ENCODE peak calls at places on chromosomes 16 and 17, in four cellular contexts. D is left ventricle myocardium inferior, A is tibial artery, E is heart left ventricle. Q is an unnamed sample.

GRCh38 chr16:16162591-16162990 is 60.7 kb downstream of the ABCC6 start:
- DNase-seq in D (no peak), A (no peak), E (peak; percentile 16), Q (no peak)

GRCh38 chr17:76556759-76557367 is 17.0 kb downstream of the PRCD start:
- DNase-seq in D (no peak), A (peak; percentile 75), E (no peak), Q (no peak)

GRCh38 chr17:57166803-57167202 is 81.8 kb downstream of the AKAP1 start:
- DNase-seq in D (no peak), A (no peak), E (no peak), Q (no peak)

GRCh38 chr17:29642171-29642611 is 19.5 kb upstream of the CORO6 start:
- DNase-seq in D (no peak), A (no peak), E (no peak), Q (no peak)

GRCh38 chr17:33272438-33272837 is 20.7 kb downstream of the ASIC2 start:
- DNase-seq in D (no peak), A (no peak), E (no peak), Q (no peak)

GRCh38 chr16:2160915-2161551 is 5.5 kb downstream of the TRAF7 start:
- DNase-seq in D (peak; percentile 58), A (no peak), E (no peak), Q (no peak)

GRCh38 chr17:83196088-83196765 is 116.8 kb downstream of the METRNL start:
- DNase-seq in D (peak; percentile 17), A (peak; percentile 83), E (peak; percentile 56), Q (no peak)

GRCh38 chr17:45228985-45229517 is 7.4 kb downstream of the FMNL1 start:
- DNase-seq in D (peak; percentile 89), A (peak; percentile 87), E (peak; percentile 94), Q (no peak)

GRCh38 chr16:87487361-87487924 is 5.4 kb downstream of the ZCCHC14 start:
- DNase-seq in D (peak; percentile 39), A (peak; percentile 72), E (no peak), Q (peak; percentile 71)

GRCh38 chr16:11497851-11498289 is 88.8 kb downstream of the LITAF start:
- DNase-seq in D (no peak), A (peak; percentile 83), E (no peak), Q (no peak)

GRCh38 chr17:7308625-7309433 is 1.4 kb downstream of the EIF5A start:
- DNase-seq in D (peak; percentile 63), A (peak; percentile 87), E (no peak), Q (no peak)

GRCh38 chr17:38608648-38609047 is 2.9 kb upstream of the SRCIN1 start:
- DNase-seq in D (no peak), A (no peak), E (peak; percentile 27), Q (no peak)

GRCh38 chr17:16415031-16415924 is at the start of gene TRPV2:
- DNase-seq in D (peak; percentile 56), A (no peak), E (peak; percentile 82), Q (no peak)

GRCh38 chr17:14717849-14718248 is 417.0 kb downstream of the HS3ST3B1 start:
- DNase-seq in D (no peak), A (no peak), E (no peak), Q (no peak)

GRCh38 chr16:72921620-72922019 is 126.3 kb downstream of the ZFHX3 start:
- DNase-seq in D (no peak), A (peak; percentile 83), E (no peak), Q (peak; percentile 36)

GRCh38 chr17:43846221-43846712 is 709 bp upstream of the CD300LG start:
- DNase-seq in D (peak; percentile 88), A (peak; percentile 89), E (peak; percentile 93), Q (no peak)

GRCh38 chr17:49216953-49217650 is 6.6 kb downstream of the ABI3 start:
- DNase-seq in D (peak; percentile 63), A (no peak), E (peak; percentile 77), Q (no peak)

GRCh38 chr16:50603206-50604064 is 55.2 kb downstream of the NKD1 start:
- DNase-seq in D (no peak), A (peak; percentile 94), E (no peak), Q (no peak)

GRCh38 chr16:50601341-50601740 is 53.1 kb downstream of the NKD1 start:
- DNase-seq in D (no peak), A (no peak), E (peak; percentile 49), Q (no peak)

GRCh38 chr16:50604065-50604418 is 55.8 kb downstream of the NKD1 start:
- DNase-seq in D (no peak), A (no peak), E (no peak), Q (no peak)

GRCh38 chr16:50602126-50602525 is 53.9 kb downstream of the NKD1 start:
- DNase-seq in D (no peak), A (no peak), E (peak; percentile 7), Q (no peak)

GRCh38 chr16:50602531-50603205 is 54.5 kb downstream of the NKD1 start:
- DNase-seq in D (no peak), A (no peak), E (peak; percentile 58), Q (no peak)
- H3K27ac ChIP-seq in D (peak overlapping the region; percentile 20), A (peak overlapping the region; percentile 87), E (no peak overlapping the region), Q (no peak overlapping the region)

GRCh38 chr17:31061678-31062077 is 33.1 kb upstream of the NF1 start:
- DNase-seq in D (no peak), A (no peak), E (no peak), Q (no peak)

GRCh38 chr17:31054761-31055160 is 40.0 kb upstream of the NF1 start:
- DNase-seq in D (no peak), A (no peak), E (no peak), Q (no peak)

GRCh38 chr17:31064707-31065106 is 30.1 kb upstream of the NF1 start:
- DNase-seq in D (no peak), A (no peak), E (no peak), Q (no peak)

GRCh38 chr17:31060814-31061550 is 33.8 kb upstream of the NF1 start:
- DNase-seq in D (no peak), A (no peak), E (no peak), Q (no peak)

GRCh38 chr17:31058958-31059357 is 35.8 kb upstream of the NF1 start:
- DNase-seq in D (no peak), A (no peak), E (no peak), Q (no peak)
- H3K27ac ChIP-seq in D (no peak overlapping the region), A (no peak overlapping the region), E (no peak overlapping the region), Q (no peak overlapping the region)

GRCh38 chr17:63458478-63458877 is 12.4 kb upstream of the CYB561 start:
- DNase-seq in D (no peak), A (no peak), E (no peak), Q (no peak)
- H3K27ac ChIP-seq in D (no peak overlapping the region), A (no peak overlapping the region), E (no peak overlapping the region), Q (no peak overlapping the region)

DNA sequence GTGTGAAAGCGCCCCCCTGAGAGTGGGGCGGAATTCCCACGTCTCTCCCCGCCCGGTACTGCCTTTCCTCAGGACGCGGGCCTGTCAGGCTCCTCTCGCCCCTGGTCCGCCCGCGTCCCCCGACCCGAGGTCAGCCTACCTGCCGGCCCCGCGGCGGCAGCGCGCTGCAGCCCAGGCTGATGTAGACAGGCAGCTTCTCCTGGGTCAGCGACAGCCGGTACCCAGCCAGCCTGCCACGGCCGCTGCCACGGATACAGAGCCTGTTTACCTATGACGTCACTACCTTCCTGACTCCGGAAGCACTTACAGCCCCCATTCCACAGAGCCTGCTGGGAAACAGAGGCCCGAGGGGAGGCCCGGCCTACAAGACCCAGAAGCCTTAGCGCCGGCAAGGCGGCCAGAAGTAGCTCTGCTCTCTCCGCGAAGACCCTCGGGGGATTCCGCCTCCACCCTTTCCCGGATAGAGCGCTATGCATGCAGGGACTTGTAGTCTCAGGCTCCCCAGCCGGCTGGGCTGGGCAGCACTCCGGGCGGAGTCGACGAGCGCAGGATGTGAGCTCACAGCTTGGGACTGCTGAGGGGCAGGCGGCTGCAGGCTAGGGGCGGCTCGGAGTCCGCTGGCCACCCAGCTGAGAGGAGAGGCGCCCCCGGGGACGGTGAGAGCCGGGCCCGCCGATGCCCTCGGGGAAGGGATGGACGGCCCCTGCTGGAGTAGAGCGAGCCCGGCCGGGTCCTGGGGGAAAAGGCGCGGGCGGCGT is at the start of the genes IFT20 and TNFAIP1:
- DNase-seq in D (peak; percentile 99), A (peak; percentile 100), E (peak; percentile 99), Q (peak; percentile 94)
- H3K27ac ChIP-seq in D (peak within 1 kb of the TSS; percentile 98), A (peak within 1 kb of the TSS; percentile 94), E (peak within 1 kb of the TSS; percentile 98), Q (peak within 1 kb of the TSS; percentile 88)

Q was measured in substantia nigra.